ENCODE peak calls at places on chromosomes 12 and 14, in six cellular contexts. One of them, this sample, is unnamed. For H3K9me2, the result is how much of the 10 kb centered on the place peaks cover.

GRCh38 chr12:120381752-120382419 is 12.9 kb upstream of the MSI1 start:
- DNase-seq in HCT116: no peak
- DNase-seq in hepatocyte: peak
- DNase-seq in GM23338: no peak
- DNase-seq in PC-9: no peak
- DNase-seq in PC-3: no peak
- DNase-seq in this sample: no peak

GRCh38 chr12:96108321-96108720 is 72.9 kb upstream of the LTA4H start:
- DNase-seq in PC-3: no peak
- DNase-seq in hepatocyte: no peak
- DNase-seq in PC-9: peak
- DNase-seq in GM23338: peak
- DNase-seq in HCT116: no peak
- DNase-seq in this sample: peak

GRCh38 chr14:40252817-40253447 is 820.7 kb upstream of the FBXO33 start:
- DNase-seq in PC-9: no peak
- DNase-seq in HCT116: peak
- DNase-seq in GM23338: peak
- DNase-seq in PC-3: peak
- DNase-seq in hepatocyte: no peak
- DNase-seq in this sample: peak

GRCh38 chr12:126831115-126831514 is 1435.9 kb upstream of the TMEM132C start:
- DNase-seq in PC-9: no peak
- DNase-seq in HCT116: no peak
- DNase-seq in GM23338: no peak
- DNase-seq in PC-3: no peak
- DNase-seq in hepatocyte: no peak
- DNase-seq in this sample: no peak

GRCh38 chr12:1591029-1591428 is 3.4 kb downstream of the FBXL14 start:
- DNase-seq in PC-9: peak
- DNase-seq in PC-3: peak
- DNase-seq in GM23338: no peak
- DNase-seq in hepatocyte: peak
- DNase-seq in HCT116: no peak
- DNase-seq in this sample: peak

GRCh38 chr14:32186248-32186647 is 15.6 kb upstream of the RNU6-7 start:
- DNase-seq in PC-3: no peak
- DNase-seq in HCT116: no peak
- DNase-seq in hepatocyte: no peak
- DNase-seq in PC-9: no peak
- DNase-seq in GM23338: no peak
- DNase-seq in this sample: peak

GRCh38 chr12:90038290-90038689 is 329.7 kb upstream of the ATP2B1 start:
- DNase-seq in hepatocyte: no peak
- DNase-seq in PC-9: no peak
- DNase-seq in GM23338: no peak
- DNase-seq in PC-3: no peak
- DNase-seq in HCT116: no peak
- DNase-seq in this sample: no peak

GRCh38 chr12:92971869-92972524 is 42.9 kb upstream of the EEA1 start:
- DNase-seq in HCT116: no peak
- DNase-seq in hepatocyte: no peak
- DNase-seq in GM23338: no peak
- DNase-seq in PC-9: no peak
- DNase-seq in PC-3: peak
- DNase-seq in this sample: no peak

GRCh38 chr14:100645200-100645985 is 58.2 kb upstream of the BEGAIN start:
- DNase-seq in HCT116: peak
- DNase-seq in hepatocyte: peak
- DNase-seq in PC-3: peak
- DNase-seq in GM23338: peak
- DNase-seq in PC-9: peak
- DNase-seq in this sample: peak

GRCh38 chr12:95326855-95327254 is 109.2 kb downstream of the VEZT start:
- DNase-seq in GM23338: no peak
- DNase-seq in PC-3: no peak
- DNase-seq in HCT116: no peak
- DNase-seq in PC-9: no peak
- DNase-seq in hepatocyte: no peak
- DNase-seq in this sample: no peak

GRCh38 chr14:51093371-51094281 is 1.3 kb downstream of the TRIM9 start:
- DNase-seq in PC-9: no peak
- DNase-seq in PC-3: no peak
- DNase-seq in GM23338: peak
- DNase-seq in HCT116: no peak
- DNase-seq in hepatocyte: peak
- DNase-seq in this sample: peak

GRCh38 chr12:74641262-74641661 is 103.6 kb downstream of the ATXN7L3B start:
- DNase-seq in hepatocyte: no peak
- DNase-seq in HCT116: no peak
- DNase-seq in GM23338: no peak
- DNase-seq in PC-9: no peak
- DNase-seq in PC-3: no peak
- DNase-seq in this sample: peak

GRCh38 chr12:49041881-49042484 is 18.6 kb downstream of the KMT2D start:
- DNase-seq in hepatocyte: no peak
- DNase-seq in HCT116: no peak
- DNase-seq in PC-3: peak
- DNase-seq in PC-9: no peak
- DNase-seq in GM23338: no peak
- DNase-seq in this sample: no peak

GRCh38 chr12:3083241-3083921 is 6.2 kb downstream of the TSPAN9 start:
- DNase-seq in PC-9: no peak
- DNase-seq in hepatocyte: no peak
- DNase-seq in HCT116: no peak
- DNase-seq in PC-3: no peak
- DNase-seq in GM23338: no peak
- DNase-seq in this sample: no peak
- H3K9me2 ChIP-seq in PC-9: under half
- H3K9me2 ChIP-seq in hepatocyte: under half
- H3K9me2 ChIP-seq in HCT116: under half
- H3K9me2 ChIP-seq in PC-3: under half
- H3K9me2 ChIP-seq in GM23338: under half
- H3K9me2 ChIP-seq in this sample: under half

DNA sequence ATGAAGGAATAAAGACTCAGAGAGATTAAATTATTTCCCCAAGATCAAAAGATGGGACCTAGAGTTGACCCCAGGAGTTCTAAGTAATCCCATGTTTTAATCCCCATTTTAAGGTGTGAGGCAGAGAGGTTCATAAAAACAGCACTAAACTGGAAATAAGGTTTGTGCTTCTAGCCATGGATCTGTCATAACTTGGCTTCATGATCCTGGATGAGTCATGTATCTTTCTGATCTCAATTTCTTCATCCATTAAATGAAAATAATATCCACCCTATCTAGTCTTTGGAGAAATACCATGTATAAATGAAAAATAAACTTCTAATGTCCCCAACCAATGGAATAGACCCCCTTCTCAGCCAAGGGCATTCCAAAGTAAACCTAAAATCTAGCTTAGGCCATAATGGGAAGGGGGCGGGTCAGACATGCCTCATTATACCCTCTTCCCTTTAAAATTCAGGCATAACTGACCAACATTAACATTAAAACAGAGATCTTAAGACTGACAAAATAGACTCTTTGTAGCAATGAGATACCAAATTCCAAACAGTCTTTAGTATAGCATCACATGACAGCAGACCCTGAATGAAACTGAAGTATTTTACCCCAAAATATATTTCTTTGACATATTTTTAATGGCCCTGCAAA is 47.8 kb downstream of the SLC41A2 start:
- DNase-seq in HCT116: no peak
- DNase-seq in hepatocyte: no peak
- DNase-seq in PC-9: no peak
- DNase-seq in PC-3: peak
- DNase-seq in GM23338: no peak
- DNase-seq in this sample: no peak
- TF ChIP-seq CTCF in HCT116: no peak
- TF ChIP-seq CTCF in hepatocyte: no peak
- TF ChIP-seq CTCF in PC-9: no peak
- TF ChIP-seq CTCF in PC-3: no peak
- TF ChIP-seq CTCF in GM23338: no peak
- TF ChIP-seq CTCF in this sample: no peak

GRCh38 chr12:56127888-56128668 is at the start of gene ESYT1:
- DNase-seq in GM23338: peak
- DNase-seq in PC-9: peak
- DNase-seq in hepatocyte: peak
- DNase-seq in HCT116: peak
- DNase-seq in PC-3: peak
- DNase-seq in this sample: peak
- H3K9me2 ChIP-seq in GM23338: under half
- H3K9me2 ChIP-seq in PC-9: under half
- H3K9me2 ChIP-seq in hepatocyte: under half
- H3K9me2 ChIP-seq in HCT116: under half
- H3K9me2 ChIP-seq in PC-3: under half
- H3K9me2 ChIP-seq in this sample: under half

GRCh38 chr14:103504991-103505565 is 17.6 kb downstream of the CKB start:
- DNase-seq in PC-3: no peak
- DNase-seq in PC-9: no peak
- DNase-seq in GM23338: peak
- DNase-seq in HCT116: no peak
- DNase-seq in hepatocyte: no peak
- DNase-seq in this sample: no peak
- TF ChIP-seq CTCF in PC-3: peak
- TF ChIP-seq CTCF in PC-9: peak
- TF ChIP-seq CTCF in GM23338: peak
- TF ChIP-seq CTCF in HCT116: peak
- TF ChIP-seq CTCF in hepatocyte: no peak
- TF ChIP-seq CTCF in this sample: no peak